ENCODE peak calls at places on chromosomes 13 and 19, in five cellular contexts. U is fibroblast of mammary gland, D is AG09309, B is WERI-Rb-1, M is dorsolateral prefrontal cortex. W is an unnamed sample.

GRCh38 chr19:15780595-15781418 is 6.7 kb upstream of the OR10H5 start:
- DNase-seq in U (no peak), D (no peak), B (no peak), M (no peak), W (no peak)

GRCh38 chr19:610801-611505 is 21.3 kb downstream of the HCN2 start:
- DNase-seq in U (peak; percentile 72), D (no peak), B (peak; percentile 90), M (no peak), W (no peak)

GRCh38 chr19:11530432-11530831 is 1.5 kb upstream of the ECSIT start:
- DNase-seq in U (peak; percentile 90), D (no peak), B (peak; percentile 86), M (peak; percentile 93), W (no peak)

GRCh38 chr13:33178197-33178699 is 107.3 kb downstream of the STARD13 start:
- DNase-seq in U (peak; percentile 43), D (no peak), B (no peak), M (no peak), W (no peak)

GRCh38 chr19:49786432-49786831 is 19.6 kb downstream of the AP2A1 start:
- DNase-seq in U (peak; percentile 83), D (peak; percentile 21), B (no peak), M (no peak), W (no peak)

GRCh38 chr13:109412232-109412935 is 374.0 kb downstream of the IRS2 start:
- DNase-seq in U (no peak), D (no peak), B (peak; percentile 97), M (peak; percentile 71), W (no peak)

GRCh38 chr13:85665286-85665685 is 133.9 kb downstream of the SLITRK6 start:
- DNase-seq in U (peak; percentile 1), D (no peak), B (no peak), M (no peak), W (no peak)

GRCh38 chr13:80979035-80979641 is 638.2 kb upstream of the SPRY2 start:
- DNase-seq in U (peak; percentile 81), D (peak; percentile 14), B (peak; percentile 13), M (peak; percentile 48), W (no peak)

GRCh38 chr19:6970478-6970877 is 50.8 kb downstream of the MBD3L2B start:
- DNase-seq in U (no peak), D (no peak), B (no peak), M (no peak), W (no peak)

GRCh38 chr13:93341517-93341916 is 114.9 kb downstream of the GPC6 start:
- DNase-seq in U (no peak), D (no peak), B (no peak), M (no peak), W (no peak)

GRCh38 chr19:22286151-22286810 is at the start of gene ZNF729:
- DNase-seq in U (no peak), D (no peak), B (no peak), M (no peak), W (no peak)

GRCh38 chr19:17254636-17255035 is 8.9 kb upstream of the NR2F6 start:
- DNase-seq in U (no peak), D (no peak), B (no peak), M (no peak), W (no peak)

GRCh38 chr19:9935409-9936062 is 779 bp downstream of the OLFM2 start:
- DNase-seq in U (no peak), D (no peak), B (no peak), M (no peak), W (no peak)

GRCh38 chr13:35771898-35772297 is 295.4 kb upstream of the MAB21L1 start:
- DNase-seq in U (peak; percentile 85), D (peak; percentile 35), B (no peak), M (no peak), W (no peak)

GRCh38 chr19:21588202-21588601 is 82.8 kb downstream of the ZNF429 start:
- DNase-seq in U (no peak), D (no peak), B (no peak), M (no peak), W (no peak)

GRCh38 chr13:52348081-52348480 is 57.9 kb downstream of the THSD1 start:
- DNase-seq in U (peak; percentile 94), D (peak; percentile 88), B (no peak), M (no peak), W (no peak)

GRCh38 chr19:7947939-7948338 is 4.5 kb upstream of the TIMM44 start:
- DNase-seq in U (peak; percentile 28), D (no peak), B (no peak), M (no peak), W (no peak)

GRCh38 chr13:66657165-66657895 is 572.8 kb downstream of the PCDH9 start:
- DNase-seq in U (peak; percentile 99), D (peak; percentile 63), B (no peak), M (peak; percentile 57), W (no peak)

GRCh38 chr19:10116866-10117616 is 2.7 kb downstream of the EIF3G start:
- DNase-seq in U (no peak), D (no peak), B (no peak), M (no peak), W (no peak)

GRCh38 chr13:52743988-52744387 is 4.4 kb upstream of the CNMD start:
- DNase-seq in U (no peak), D (no peak), B (no peak), M (no peak), W (no peak)

GRCh38 chr13:59658736-59659330 is 504.9 kb downstream of the DIAPH3 start:
- DNase-seq in U (no peak), D (no peak), B (no peak), M (no peak), W (no peak)

GRCh38 chr19:16078311-16078758 is 2.0 kb downstream of the TPM4 start:
- DNase-seq in U (peak; percentile 89), D (no peak), B (peak; percentile 77), M (peak; percentile 38), W (no peak)

GRCh38 chr19:2330632-2331284 is 2.3 kb downstream of the SPPL2B start:
- DNase-seq in U (no peak), D (no peak), B (no peak), M (no peak), W (no peak)

GRCh38 chr19:45104658-45105384 is 11.8 kb downstream of the PPP1R37 start:
- DNase-seq in U (no peak), D (no peak), B (no peak), M (no peak), W (no peak)

GRCh38 chr19:13902993-13903555 is 2.8 kb downstream of the BRME1 start:
- DNase-seq in U (peak; percentile 15), D (no peak), B (peak; percentile 31), M (no peak), W (no peak)

GRCh38 chr19:46015080-46015960 is 7.5 kb downstream of the PGLYRP1 start:
- DNase-seq in U (peak; percentile 8), D (no peak), B (peak; percentile 75), M (no peak), W (peak; percentile 62)

GRCh38 chr19:50909240-50910070 is 1.7 kb downstream of the KLK4 start:
- DNase-seq in U (peak; percentile 44), D (no peak), B (peak; percentile 11), M (no peak), W (no peak)

GRCh38 chr19:3803114-3803888 is 17.1 kb upstream of the MATK start:
- DNase-seq in U (no peak), D (no peak), B (no peak), M (no peak), W (no peak)

GRCh38 chr19:3804429-3804828 is 18.2 kb upstream of the MATK start:
- DNase-seq in U (no peak), D (no peak), B (no peak), M (no peak), W (no peak)

GRCh38 chr19:3798137-3798536 is 12.0 kb upstream of the MATK start:
- DNase-seq in U (no peak), D (no peak), B (no peak), M (no peak), W (no peak)

GRCh38 chr19:3803986-3804385 is 17.8 kb upstream of the MATK start:
- DNase-seq in U (no peak), D (no peak), B (no peak), M (no peak), W (no peak)

DNA sequence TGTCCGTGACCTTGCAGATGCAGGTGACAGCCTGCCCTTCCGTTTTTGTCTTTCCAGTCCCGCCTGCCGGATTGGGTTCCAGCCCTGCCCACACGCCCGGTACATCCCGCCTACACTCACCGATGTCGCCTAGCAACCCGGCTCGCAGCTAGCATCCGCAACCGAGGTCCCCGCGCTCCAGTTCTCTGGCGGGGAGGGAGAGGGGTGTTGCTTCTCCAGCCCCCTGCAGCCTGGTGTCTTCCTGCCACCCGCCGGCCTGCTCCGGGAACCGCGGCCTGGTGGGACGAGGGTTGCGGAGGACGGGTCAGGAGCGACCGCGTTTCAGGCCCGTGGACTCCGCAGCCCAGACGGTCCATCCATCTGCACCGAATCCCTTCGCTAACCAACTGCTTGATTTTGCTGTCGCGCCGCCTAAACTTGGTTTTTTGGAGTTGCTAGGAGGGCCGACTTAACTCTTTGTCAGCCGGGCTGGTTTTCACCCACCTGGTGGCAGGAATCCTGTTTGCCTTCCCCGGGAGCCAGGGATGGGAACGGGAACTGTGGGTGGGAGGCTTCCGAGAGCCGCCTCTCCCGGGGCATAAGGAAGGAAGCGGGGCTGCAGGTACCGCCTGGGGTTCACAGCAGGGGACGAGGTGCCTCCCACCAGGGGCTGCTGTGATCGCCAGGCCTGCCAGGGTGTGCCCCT is 15.4 kb upstream of the MATK start:
- DNase-seq in U (no peak), D (no peak), B (no peak), M (peak; percentile 84), W (peak; percentile 64)
- TF ChIP-seq CTCF in U (peak; percentile 21), D (peak; percentile 37), B (peak; percentile 9), M (no peak), W (no peak)

DNA sequence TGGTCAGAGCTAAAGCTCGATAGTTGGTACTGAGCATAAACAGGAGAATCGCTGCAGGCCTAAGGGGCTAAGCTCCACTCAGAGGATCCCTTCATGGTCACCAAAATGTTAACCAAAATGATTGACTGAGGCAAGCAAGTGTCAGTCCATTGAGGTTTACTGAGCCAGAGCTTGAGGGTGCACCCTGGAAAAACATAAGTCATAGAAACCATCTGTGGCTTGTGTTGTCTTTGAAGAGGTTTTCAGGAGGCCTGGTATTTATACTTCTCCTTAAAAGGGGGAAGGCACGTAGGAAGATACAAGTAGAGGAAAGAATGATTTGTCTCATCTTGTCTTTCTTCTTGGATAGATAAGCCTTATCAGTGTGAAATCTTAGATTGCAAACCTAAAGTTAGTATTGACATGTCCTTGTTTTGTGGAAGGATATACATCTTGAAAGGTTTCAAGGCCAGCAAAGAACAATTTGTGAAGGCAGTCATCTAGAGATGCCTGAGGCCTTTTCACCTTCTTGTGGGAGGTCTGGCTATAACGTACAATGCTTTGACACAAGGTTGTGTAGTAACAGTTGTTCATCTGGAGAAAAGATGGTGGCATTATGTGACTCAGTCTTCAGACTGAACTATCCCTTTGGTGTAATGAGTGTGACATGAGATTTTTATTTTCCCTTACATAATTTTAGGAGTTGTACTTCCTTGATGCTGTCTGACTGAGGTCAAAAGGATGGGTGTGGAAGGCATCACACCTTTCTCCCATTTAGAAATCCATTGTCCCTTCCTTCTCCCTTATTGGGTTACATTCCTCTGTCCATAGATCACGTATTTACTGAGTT is 14.7 kb upstream of the CEACAM6 start:
- DNase-seq in U (no peak), D (no peak), B (no peak), M (no peak), W (no peak)
- TF ChIP-seq CTCF in U (no peak), D (no peak), B (no peak), M (no peak), W (no peak)

GRCh38 chr13:27943951-27944350 is 24.2 kb downstream of the PDX1 start:
- DNase-seq in U (no peak), D (no peak), B (no peak), M (no peak), W (no peak)

GRCh38 chr13:27942972-27943371 is 23.2 kb downstream of the PDX1 start:
- DNase-seq in U (no peak), D (no peak), B (no peak), M (no peak), W (no peak)
- TF ChIP-seq CTCF in U (no peak), D (no peak), B (no peak), M (no peak), W (no peak)

GRCh38 chr19:55678121-55678671 is 3.2 kb downstream of the EPN1 start:
- DNase-seq in U (no peak), D (no peak), B (no peak), M (no peak), W (no peak)
- TF ChIP-seq CTCF in U (no peak), D (no peak), B (no peak), M (no peak), W (no peak)

W was measured in natural killer cell.